ENCODE peak calls at places on chromosomes 3 and 15, in six cellular contexts. One of them, this sample, is unnamed.
A peak's percentile ranks its signal among the peaks of the same experiment; 100 is the strongest.

GRCh38 chr3:142489572-142490323 is 41.9 kb upstream of the XRN1 start:
- DNase-seq in PC-9: no peak
- DNase-seq in esophagus squamous epithelium: no peak
- DNase-seq in AG10803: no peak
- DNase-seq in heart left ventricle: no peak
- DNase-seq in tibial nerve: no peak
- DNase-seq in this sample: no peak

GRCh38 chr3:151859905-151860304 is 13.5 kb upstream of the SUCNR1 start:
- DNase-seq in tibial nerve: no peak
- DNase-seq in esophagus squamous epithelium: no peak
- DNase-seq in AG10803: no peak
- DNase-seq in PC-9: no peak
- DNase-seq in heart left ventricle: no peak
- DNase-seq in this sample: no peak

GRCh38 chr3:126212629-126213375 is 32.4 kb upstream of the ALDH1L1 start:
- DNase-seq in esophagus squamous epithelium: no peak
- DNase-seq in PC-9: peak; percentile 79
- DNase-seq in tibial nerve: no peak
- DNase-seq in AG10803: peak; percentile 46
- DNase-seq in heart left ventricle: peak; percentile 82
- DNase-seq in this sample: no peak

GRCh38 chr3:114756506-114757279 is 390.4 kb downstream of the ZBTB20 start:
- DNase-seq in esophagus squamous epithelium: no peak
- DNase-seq in AG10803: peak; percentile 86
- DNase-seq in heart left ventricle: no peak
- DNase-seq in tibial nerve: no peak
- DNase-seq in PC-9: no peak
- DNase-seq in this sample: peak; percentile 24

GRCh38 chr15:56783857-56784661 is 50.8 kb upstream of the ZNF280D start:
- DNase-seq in esophagus squamous epithelium: no peak
- DNase-seq in tibial nerve: no peak
- DNase-seq in AG10803: no peak
- DNase-seq in PC-9: no peak
- DNase-seq in heart left ventricle: no peak
- DNase-seq in this sample: no peak

GRCh38 chr3:71524688-71525087 is 58.8 kb downstream of the FOXP1 start:
- DNase-seq in AG10803: no peak
- DNase-seq in esophagus squamous epithelium: no peak
- DNase-seq in tibial nerve: no peak
- DNase-seq in PC-9: no peak
- DNase-seq in heart left ventricle: no peak
- DNase-seq in this sample: no peak

GRCh38 chr3:162996368-162996767 is 1499.8 kb downstream of the OTOL1 start:
- DNase-seq in esophagus squamous epithelium: no peak
- DNase-seq in tibial nerve: no peak
- DNase-seq in AG10803: no peak
- DNase-seq in heart left ventricle: no peak
- DNase-seq in PC-9: no peak
- DNase-seq in this sample: no peak

GRCh38 chr3:108346301-108346989 is 50.1 kb downstream of the HHLA2 start:
- DNase-seq in tibial nerve: no peak
- DNase-seq in PC-9: no peak
- DNase-seq in esophagus squamous epithelium: no peak
- DNase-seq in heart left ventricle: no peak
- DNase-seq in AG10803: peak; percentile 5
- DNase-seq in this sample: no peak

GRCh38 chr15:80942746-80943565 is 46.7 kb downstream of the MESD start:
- DNase-seq in heart left ventricle: no peak
- DNase-seq in AG10803: peak; percentile 53
- DNase-seq in tibial nerve: no peak
- DNase-seq in PC-9: no peak
- DNase-seq in esophagus squamous epithelium: no peak
- DNase-seq in this sample: no peak

GRCh38 chr3:155391583-155391982 is 98.1 kb upstream of the STRIT1 start:
- DNase-seq in tibial nerve: peak; percentile 31
- DNase-seq in PC-9: peak; percentile 75
- DNase-seq in esophagus squamous epithelium: no peak
- DNase-seq in heart left ventricle: no peak
- DNase-seq in AG10803: peak; percentile 99
- DNase-seq in this sample: no peak

GRCh38 chr15:58243083-58243482 is 104.9 kb downstream of the AQP9 start:
- DNase-seq in AG10803: no peak
- DNase-seq in heart left ventricle: no peak
- DNase-seq in tibial nerve: no peak
- DNase-seq in PC-9: no peak
- DNase-seq in esophagus squamous epithelium: no peak
- DNase-seq in this sample: no peak

GRCh38 chr3:122754867-122755835 is 38.5 kb downstream of the HSPBAP1 start:
- DNase-seq in AG10803: peak; percentile 39
- DNase-seq in esophagus squamous epithelium: no peak
- DNase-seq in tibial nerve: no peak
- DNase-seq in PC-9: peak; percentile 17
- DNase-seq in heart left ventricle: no peak
- DNase-seq in this sample: no peak

GRCh38 chr15:57589276-57590073 is 2.2 kb upstream of the MYZAP start:
- DNase-seq in esophagus squamous epithelium: no peak
- DNase-seq in heart left ventricle: no peak
- DNase-seq in AG10803: no peak
- DNase-seq in tibial nerve: no peak
- DNase-seq in PC-9: no peak
- DNase-seq in this sample: no peak

GRCh38 chr3:195071916-195072820 is 198.8 kb downstream of the XXYLT1 start:
- DNase-seq in heart left ventricle: no peak
- DNase-seq in AG10803: no peak
- DNase-seq in PC-9: no peak
- DNase-seq in esophagus squamous epithelium: no peak
- DNase-seq in tibial nerve: no peak
- DNase-seq in this sample: no peak

GRCh38 chr3:66400381-66401156 is 100.3 kb downstream of the LRIG1 start:
- DNase-seq in tibial nerve: no peak
- DNase-seq in esophagus squamous epithelium: no peak
- DNase-seq in heart left ventricle: no peak
- DNase-seq in PC-9: no peak
- DNase-seq in AG10803: no peak
- DNase-seq in this sample: no peak

GRCh38 chr3:128353991-128354687 is 112.6 kb downstream of the DNAJB8 start:
- DNase-seq in PC-9: no peak
- DNase-seq in tibial nerve: no peak
- DNase-seq in esophagus squamous epithelium: no peak
- DNase-seq in AG10803: no peak
- DNase-seq in heart left ventricle: no peak
- DNase-seq in this sample: no peak

GRCh38 chr15:39926526-39926925 is 6.5 kb upstream of the GPR176 start:
- DNase-seq in AG10803: no peak
- DNase-seq in PC-9: no peak
- DNase-seq in esophagus squamous epithelium: no peak
- DNase-seq in tibial nerve: no peak
- DNase-seq in heart left ventricle: no peak
- DNase-seq in this sample: no peak

GRCh38 chr15:42011074-42011473 is 9.8 kb downstream of the PLA2G4E start:
- DNase-seq in PC-9: no peak
- DNase-seq in heart left ventricle: no peak
- DNase-seq in tibial nerve: no peak
- DNase-seq in AG10803: no peak
- DNase-seq in esophagus squamous epithelium: no peak
- DNase-seq in this sample: no peak

GRCh38 chr15:59736181-59736580 is 47.1 kb upstream of the BNIP2 start:
- DNase-seq in esophagus squamous epithelium: no peak
- DNase-seq in PC-9: no peak
- DNase-seq in AG10803: no peak
- DNase-seq in tibial nerve: no peak
- DNase-seq in heart left ventricle: no peak
- DNase-seq in this sample: no peak

GRCh38 chr15:26875476-26875850 is 8.6 kb downstream of the GABRA5 start:
- DNase-seq in tibial nerve: no peak
- DNase-seq in heart left ventricle: no peak
- DNase-seq in AG10803: no peak
- DNase-seq in PC-9: no peak
- DNase-seq in esophagus squamous epithelium: no peak
- DNase-seq in this sample: no peak

GRCh38 chr15:66413555-66413954 is 26.8 kb downstream of the MAP2K1 start:
- DNase-seq in heart left ventricle: no peak
- DNase-seq in tibial nerve: no peak
- DNase-seq in esophagus squamous epithelium: no peak
- DNase-seq in AG10803: no peak
- DNase-seq in PC-9: no peak
- DNase-seq in this sample: no peak

GRCh38 chr3:51703026-51703775 is 3.7 kb upstream of the GRM2 start:
- DNase-seq in AG10803: no peak
- DNase-seq in heart left ventricle: peak; percentile 39
- DNase-seq in esophagus squamous epithelium: no peak
- DNase-seq in tibial nerve: no peak
- DNase-seq in PC-9: no peak
- DNase-seq in this sample: no peak

GRCh38 chr3:46700772-46701171 is 420 bp upstream of the TMIE start:
- DNase-seq in tibial nerve: no peak
- DNase-seq in AG10803: no peak
- DNase-seq in esophagus squamous epithelium: no peak
- DNase-seq in heart left ventricle: peak; percentile 70
- DNase-seq in PC-9: no peak
- DNase-seq in this sample: no peak

GRCh38 chr3:141445990-141446389 is 40.8 kb upstream of the RASA2 start:
- DNase-seq in PC-9: no peak
- DNase-seq in heart left ventricle: no peak
- DNase-seq in tibial nerve: no peak
- DNase-seq in esophagus squamous epithelium: no peak
- DNase-seq in AG10803: no peak
- DNase-seq in this sample: no peak

GRCh38 chr15:97678677-97679076 is 281.8 kb upstream of the ARRDC4 start:
- DNase-seq in PC-9: no peak
- DNase-seq in AG10803: no peak
- DNase-seq in tibial nerve: no peak
- DNase-seq in esophagus squamous epithelium: no peak
- DNase-seq in heart left ventricle: no peak
- DNase-seq in this sample: no peak

GRCh38 chr3:160012108-160012507 is 23.5 kb downstream of the IL12A start:
- DNase-seq in esophagus squamous epithelium: no peak
- DNase-seq in PC-9: no peak
- DNase-seq in tibial nerve: no peak
- DNase-seq in AG10803: no peak
- DNase-seq in heart left ventricle: no peak
- DNase-seq in this sample: peak; percentile 84
- TF ChIP-seq CTCF in esophagus squamous epithelium: no peak
- TF ChIP-seq CTCF in PC-9: no peak
- TF ChIP-seq CTCF in tibial nerve: no peak
- TF ChIP-seq CTCF in AG10803: no peak
- TF ChIP-seq CTCF in heart left ventricle: no peak
- TF ChIP-seq CTCF in this sample: no peak

GRCh38 chr3:98398513-98398912 is 8.0 kb downstream of the OR5K3 start:
- DNase-seq in heart left ventricle: no peak
- DNase-seq in esophagus squamous epithelium: no peak
- DNase-seq in AG10803: no peak
- DNase-seq in tibial nerve: no peak
- DNase-seq in PC-9: no peak
- DNase-seq in this sample: no peak

GRCh38 chr3:98390366-98390765 is at the start of gene OR5K3:
- DNase-seq in tibial nerve: no peak
- DNase-seq in heart left ventricle: no peak
- DNase-seq in esophagus squamous epithelium: no peak
- DNase-seq in PC-9: no peak
- DNase-seq in AG10803: no peak
- DNase-seq in this sample: no peak

DNA sequence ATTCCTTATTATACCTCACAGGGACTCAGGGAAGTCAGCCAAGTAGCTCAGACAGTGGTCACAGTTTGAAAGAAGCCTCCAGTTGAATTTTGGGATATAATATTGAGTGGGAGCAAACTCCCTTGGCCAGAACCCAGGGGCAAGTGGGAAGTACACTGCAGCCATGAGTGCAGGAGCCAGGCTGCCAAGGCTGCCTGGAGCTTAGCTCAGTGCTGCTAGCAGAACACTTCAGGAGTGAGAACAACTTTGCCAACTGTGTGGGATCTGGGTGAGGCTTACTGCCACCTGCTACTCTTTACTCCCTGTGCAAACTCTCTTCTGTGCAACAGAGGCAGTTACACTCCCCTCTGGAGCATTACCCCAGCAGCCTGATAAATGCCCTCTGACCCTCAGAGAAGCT is 4.6 kb downstream of the OR5K3 start:
- DNase-seq in PC-9: no peak
- DNase-seq in esophagus squamous epithelium: no peak
- DNase-seq in AG10803: no peak
- DNase-seq in tibial nerve: no peak
- DNase-seq in heart left ventricle: no peak
- DNase-seq in this sample: no peak
- TF ChIP-seq CTCF in PC-9: no peak
- TF ChIP-seq CTCF in esophagus squamous epithelium: no peak
- TF ChIP-seq CTCF in AG10803: no peak
- TF ChIP-seq CTCF in tibial nerve: no peak
- TF ChIP-seq CTCF in heart left ventricle: no peak
- TF ChIP-seq CTCF in this sample: no peak

GRCh38 chr3:9602620-9603019 is 46.7 kb upstream of the MTMR14 start:
- DNase-seq in AG10803: no peak
- DNase-seq in heart left ventricle: no peak
- DNase-seq in PC-9: no peak
- DNase-seq in esophagus squamous epithelium: no peak
- DNase-seq in tibial nerve: no peak
- DNase-seq in this sample: no peak
- TF ChIP-seq CTCF in AG10803: no peak
- TF ChIP-seq CTCF in heart left ventricle: no peak
- TF ChIP-seq CTCF in PC-9: no peak
- TF ChIP-seq CTCF in esophagus squamous epithelium: no peak
- TF ChIP-seq CTCF in tibial nerve: no peak
- TF ChIP-seq CTCF in this sample: no peak

GRCh38 chr3:85355572-85355971 is 396.8 kb downstream of the CADM2 start:
- DNase-seq in heart left ventricle: no peak
- DNase-seq in AG10803: no peak
- DNase-seq in PC-9: no peak
- DNase-seq in esophagus squamous epithelium: no peak
- DNase-seq in tibial nerve: no peak
- DNase-seq in this sample: no peak

DNA sequence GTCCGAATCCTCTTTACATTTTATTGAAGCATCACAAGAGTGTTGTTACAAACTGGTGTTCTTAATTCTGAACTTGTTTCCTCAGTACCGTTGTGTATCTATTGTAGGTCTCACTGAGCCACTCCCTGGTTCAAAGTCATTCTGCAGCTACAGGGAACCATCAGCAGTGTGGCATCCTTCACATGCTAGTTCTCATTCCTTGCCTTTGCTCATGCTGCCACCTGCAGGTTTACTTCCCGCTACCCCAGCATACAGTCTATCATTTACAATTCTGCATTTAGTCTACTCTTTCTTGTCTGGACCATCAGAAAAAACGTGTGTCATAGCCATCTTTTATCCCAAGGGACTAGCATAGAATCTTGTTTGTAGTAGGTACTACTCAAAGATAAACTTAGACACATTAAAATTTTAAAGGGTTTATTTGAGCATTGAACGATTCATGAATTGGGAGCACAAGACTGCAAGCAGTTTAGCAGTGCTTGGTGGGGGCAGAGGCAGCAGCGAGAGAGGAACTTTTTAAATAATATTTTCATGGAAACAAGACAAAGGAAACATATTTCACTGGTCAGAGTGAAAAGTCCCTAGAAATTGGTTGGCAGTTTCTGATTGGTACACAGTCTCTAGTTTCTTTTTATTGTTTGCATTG is 402.1 kb downstream of the CADM2 start:
- DNase-seq in heart left ventricle: no peak
- DNase-seq in PC-9: peak; percentile 55
- DNase-seq in tibial nerve: no peak
- DNase-seq in AG10803: no peak
- DNase-seq in esophagus squamous epithelium: no peak
- DNase-seq in this sample: no peak
- TF ChIP-seq CTCF in heart left ventricle: peak; percentile 38
- TF ChIP-seq CTCF in PC-9: peak; percentile 77
- TF ChIP-seq CTCF in tibial nerve: peak; percentile 51
- TF ChIP-seq CTCF in AG10803: no peak
- TF ChIP-seq CTCF in esophagus squamous epithelium: peak; percentile 56
- TF ChIP-seq CTCF in this sample: peak; percentile 54